ENCODE peak calls at places on chromosomes 12 and 14, in six cellular contexts. One of them, this sample, is unnamed.

GRCh38 chr14:99736600-99737371 is 52.7 kb downstream of the CYP46A1 start:
- DNase-seq in neuronal stem cell: no peak
- DNase-seq in H9: no peak
- DNase-seq in IMR-90: no peak
- DNase-seq in trophoblast cell: no peak
- DNase-seq in H1: no peak
- DNase-seq in this sample: no peak

GRCh38 chr14:66330916-66331315 is 155.3 kb upstream of the CCDC196 start:
- DNase-seq in neuronal stem cell: no peak
- DNase-seq in H9: no peak
- DNase-seq in IMR-90: no peak
- DNase-seq in trophoblast cell: no peak
- DNase-seq in H1: no peak
- DNase-seq in this sample: no peak

GRCh38 chr12:95733156-95733825 is 57.3 kb downstream of the NTN4 start:
- DNase-seq in neuronal stem cell: no peak
- DNase-seq in H9: no peak
- DNase-seq in IMR-90: peak; percentile 95
- DNase-seq in trophoblast cell: no peak
- DNase-seq in H1: no peak
- DNase-seq in this sample: peak; percentile 91

GRCh38 chr14:39967885-39968284 is 535.7 kb upstream of the FBXO33 start:
- DNase-seq in neuronal stem cell: no peak
- DNase-seq in H9: no peak
- DNase-seq in IMR-90: no peak
- DNase-seq in trophoblast cell: no peak
- DNase-seq in H1: no peak
- DNase-seq in this sample: no peak

GRCh38 chr14:20630340-20631022 is 11.0 kb downstream of the OR6S1 start:
- DNase-seq in neuronal stem cell: no peak
- DNase-seq in H9: peak; percentile 70
- DNase-seq in IMR-90: peak; percentile 58
- DNase-seq in trophoblast cell: peak; percentile 37
- DNase-seq in H1: peak; percentile 89
- DNase-seq in this sample: no peak

GRCh38 chr12:65208125-65208524 is 38.7 kb downstream of the LEMD3 start:
- DNase-seq in neuronal stem cell: no peak
- DNase-seq in H9: no peak
- DNase-seq in IMR-90: no peak
- DNase-seq in trophoblast cell: no peak
- DNase-seq in H1: no peak
- DNase-seq in this sample: no peak

GRCh38 chr12:122227341-122227740 is 1.5 kb upstream of the DIABLO start:
- DNase-seq in neuronal stem cell: no peak
- DNase-seq in H9: no peak
- DNase-seq in IMR-90: no peak
- DNase-seq in trophoblast cell: no peak
- DNase-seq in H1: no peak
- DNase-seq in this sample: no peak

GRCh38 chr12:98002887-98003493 is 512.4 kb upstream of the TMPO start:
- DNase-seq in neuronal stem cell: peak; percentile 59
- DNase-seq in H9: peak; percentile 73
- DNase-seq in IMR-90: peak; percentile 1
- DNase-seq in trophoblast cell: peak; percentile 18
- DNase-seq in H1: peak; percentile 75
- DNase-seq in this sample: peak; percentile 40

GRCh38 chr12:110754101-110754793 is 11.6 kb upstream of the PPP1CC start:
- DNase-seq in neuronal stem cell: no peak
- DNase-seq in H9: no peak
- DNase-seq in IMR-90: no peak
- DNase-seq in trophoblast cell: no peak
- DNase-seq in H1: no peak
- DNase-seq in this sample: no peak

GRCh38 chr12:86801439-86801838 is 545.2 kb upstream of the MGAT4C start:
- DNase-seq in neuronal stem cell: no peak
- DNase-seq in H9: no peak
- DNase-seq in IMR-90: no peak
- DNase-seq in trophoblast cell: no peak
- DNase-seq in H1: no peak
- DNase-seq in this sample: no peak

GRCh38 chr12:113990548-113991223 is 24.6 kb upstream of the RBM19 start:
- DNase-seq in neuronal stem cell: no peak
- DNase-seq in H9: peak; percentile 56
- DNase-seq in IMR-90: no peak
- DNase-seq in trophoblast cell: no peak
- DNase-seq in H1: no peak
- DNase-seq in this sample: no peak

GRCh38 chr14:104934380-104934733 is 9.7 kb downstream of the PLD4 start:
- DNase-seq in neuronal stem cell: no peak
- DNase-seq in H9: no peak
- DNase-seq in IMR-90: no peak
- DNase-seq in trophoblast cell: no peak
- DNase-seq in H1: no peak
- DNase-seq in this sample: no peak

GRCh38 chr12:120903382-120903817 is 758 bp downstream of the SPPL3 start:
- DNase-seq in neuronal stem cell: peak; percentile 18
- DNase-seq in H9: peak; percentile 51
- DNase-seq in IMR-90: peak; percentile 16
- DNase-seq in trophoblast cell: no peak
- DNase-seq in H1: peak; percentile 63
- DNase-seq in this sample: peak; percentile 36

GRCh38 chr14:102690509-102691286 is 86.6 kb upstream of the TRAF3 start:
- DNase-seq in neuronal stem cell: no peak
- DNase-seq in H9: no peak
- DNase-seq in IMR-90: no peak
- DNase-seq in trophoblast cell: no peak
- DNase-seq in H1: no peak
- DNase-seq in this sample: no peak

GRCh38 chr14:25049559-25050493 is at the start of gene STXBP6:
- DNase-seq in neuronal stem cell: peak; percentile 71
- DNase-seq in H9: peak; percentile 68
- DNase-seq in IMR-90: peak; percentile 65
- DNase-seq in trophoblast cell: no peak
- DNase-seq in H1: peak; percentile 82
- DNase-seq in this sample: peak; percentile 64

GRCh38 chr14:21454843-21455550 is 926 bp downstream of the CHD8 start:
- DNase-seq in neuronal stem cell: no peak
- DNase-seq in H9: no peak
- DNase-seq in IMR-90: peak; percentile 6
- DNase-seq in trophoblast cell: no peak
- DNase-seq in H1: no peak
- DNase-seq in this sample: peak; percentile 15

GRCh38 chr14:24190416-24190815 is 1.8 kb upstream of the IPO4 start:
- DNase-seq in neuronal stem cell: no peak
- DNase-seq in H9: no peak
- DNase-seq in IMR-90: no peak
- DNase-seq in trophoblast cell: no peak
- DNase-seq in H1: no peak
- DNase-seq in this sample: no peak

GRCh38 chr12:76450690-76451089 is 102.5 kb upstream of the BBS10 start:
- DNase-seq in neuronal stem cell: no peak
- DNase-seq in H9: no peak
- DNase-seq in IMR-90: peak; percentile 46
- DNase-seq in trophoblast cell: no peak
- DNase-seq in H1: no peak
- DNase-seq in this sample: peak; percentile 90

GRCh38 chr12:107411792-107412535 is 273.6 kb upstream of the PWP1 start:
- DNase-seq in neuronal stem cell: no peak
- DNase-seq in H9: no peak
- DNase-seq in IMR-90: peak; percentile 91
- DNase-seq in trophoblast cell: no peak
- DNase-seq in H1: no peak
- DNase-seq in this sample: peak; percentile 63

GRCh38 chr12:42143401-42144173 is 1.1 kb downstream of the GXYLT1 start:
- DNase-seq in neuronal stem cell: no peak
- DNase-seq in H9: no peak
- DNase-seq in IMR-90: peak; percentile 28
- DNase-seq in trophoblast cell: no peak
- DNase-seq in H1: no peak
- DNase-seq in this sample: peak; percentile 48

GRCh38 chr12:40325349-40325960 is 100.7 kb downstream of the LRRK2 start:
- DNase-seq in neuronal stem cell: no peak
- DNase-seq in H9: peak; percentile 44
- DNase-seq in IMR-90: peak; percentile 4
- DNase-seq in trophoblast cell: peak; percentile 10
- DNase-seq in H1: no peak
- DNase-seq in this sample: peak; percentile 14

GRCh38 chr12:66627988-66628317 is 50.9 kb downstream of the GRIP1 start:
- DNase-seq in neuronal stem cell: no peak
- DNase-seq in H9: no peak
- DNase-seq in IMR-90: no peak
- DNase-seq in trophoblast cell: no peak
- DNase-seq in H1: no peak
- DNase-seq in this sample: no peak

GRCh38 chr12:117064596-117064995 is 34.6 kb downstream of the TESC start:
- DNase-seq in neuronal stem cell: no peak
- DNase-seq in H9: no peak
- DNase-seq in IMR-90: no peak
- DNase-seq in trophoblast cell: no peak
- DNase-seq in H1: no peak
- DNase-seq in this sample: no peak

GRCh38 chr12:57124259-57124877 is 3.9 kb upstream of the LRP1 start:
- DNase-seq in neuronal stem cell: peak; percentile 69
- DNase-seq in H9: peak; percentile 84
- DNase-seq in IMR-90: peak; percentile 69
- DNase-seq in trophoblast cell: peak; percentile 75
- DNase-seq in H1: peak; percentile 89
- DNase-seq in this sample: peak; percentile 77

GRCh38 chr14:69685716-69686115 is 74.3 kb downstream of the SUSD6 start:
- DNase-seq in neuronal stem cell: no peak
- DNase-seq in H9: no peak
- DNase-seq in IMR-90: peak; percentile 58
- DNase-seq in trophoblast cell: no peak
- DNase-seq in H1: no peak
- DNase-seq in this sample: no peak

GRCh38 chr12:29287622-29288021 is 93.3 kb downstream of the ERGIC2 start:
- DNase-seq in neuronal stem cell: peak; percentile 2
- DNase-seq in H9: no peak
- DNase-seq in IMR-90: no peak
- DNase-seq in trophoblast cell: no peak
- DNase-seq in H1: no peak
- DNase-seq in this sample: no peak

GRCh38 chr12:110874781-110875180 is 28.0 kb downstream of the CCDC63 start:
- DNase-seq in neuronal stem cell: no peak
- DNase-seq in H9: no peak
- DNase-seq in IMR-90: no peak
- DNase-seq in trophoblast cell: no peak
- DNase-seq in H1: no peak
- DNase-seq in this sample: no peak

DNA sequence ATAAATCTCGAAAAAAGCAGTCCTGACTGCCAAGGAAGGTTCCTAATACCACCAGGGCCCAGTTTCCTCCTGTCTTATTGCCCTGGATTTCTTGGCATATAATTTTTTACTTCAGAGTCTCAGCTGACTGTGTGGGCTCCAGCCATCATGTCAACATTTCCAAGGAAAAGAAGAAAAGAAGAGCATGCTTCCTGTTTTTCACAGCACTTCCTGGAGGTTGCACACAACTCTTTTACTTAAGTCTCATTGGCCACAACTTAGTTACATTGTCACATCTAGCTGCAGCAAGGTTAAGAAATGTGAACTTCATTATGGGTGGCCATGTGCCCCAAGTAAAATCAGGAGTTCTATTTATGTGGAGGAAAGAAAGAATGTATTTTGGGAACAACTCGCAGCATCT is 24.3 kb downstream of the DACT1 start:
- DNase-seq in neuronal stem cell: no peak
- DNase-seq in H9: no peak
- DNase-seq in IMR-90: no peak
- DNase-seq in trophoblast cell: no peak
- DNase-seq in H1: no peak
- DNase-seq in this sample: no peak
- H4K91ac ChIP-seq in neuronal stem cell: no peak overlapping the region
- H4K91ac ChIP-seq in H9: no peak overlapping the region
- H4K91ac ChIP-seq in IMR-90: no peak overlapping the region
- H4K91ac ChIP-seq in trophoblast cell: no peak overlapping the region
- H4K91ac ChIP-seq in H1: no peak overlapping the region
- H4K91ac ChIP-seq in this sample: no peak overlapping the region

DNA sequence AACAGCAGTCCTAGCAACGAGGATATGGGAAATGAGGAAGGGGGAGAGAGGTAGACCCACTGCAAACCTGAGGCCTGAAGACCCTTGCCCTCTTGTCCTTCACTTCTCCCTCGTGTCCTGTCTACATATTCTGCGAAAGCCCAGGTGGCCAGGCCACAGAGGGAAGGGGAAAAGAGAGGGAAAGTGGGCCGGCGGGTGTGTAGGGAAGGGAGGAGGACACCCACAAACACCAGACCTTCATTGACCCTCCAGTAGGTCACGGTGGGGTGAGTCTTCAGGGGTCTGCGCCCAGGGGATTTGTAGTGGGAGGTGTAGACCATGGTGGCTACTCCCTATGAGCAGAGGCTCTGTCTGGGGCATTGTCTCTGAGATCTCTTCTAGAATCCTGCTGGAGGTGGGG is 3.8 kb downstream of the FAIM2 start:
- DNase-seq in neuronal stem cell: no peak
- DNase-seq in H9: no peak
- DNase-seq in IMR-90: no peak
- DNase-seq in trophoblast cell: no peak
- DNase-seq in H1: no peak
- DNase-seq in this sample: no peak
- H3K23ac ChIP-seq in neuronal stem cell: no peak overlapping the region
- H3K23ac ChIP-seq in H9: no peak overlapping the region
- H3K23ac ChIP-seq in IMR-90: no peak overlapping the region
- H3K23ac ChIP-seq in trophoblast cell: no peak overlapping the region
- H3K23ac ChIP-seq in H1: no peak overlapping the region
- H3K23ac ChIP-seq in this sample: no peak overlapping the region

DNA sequence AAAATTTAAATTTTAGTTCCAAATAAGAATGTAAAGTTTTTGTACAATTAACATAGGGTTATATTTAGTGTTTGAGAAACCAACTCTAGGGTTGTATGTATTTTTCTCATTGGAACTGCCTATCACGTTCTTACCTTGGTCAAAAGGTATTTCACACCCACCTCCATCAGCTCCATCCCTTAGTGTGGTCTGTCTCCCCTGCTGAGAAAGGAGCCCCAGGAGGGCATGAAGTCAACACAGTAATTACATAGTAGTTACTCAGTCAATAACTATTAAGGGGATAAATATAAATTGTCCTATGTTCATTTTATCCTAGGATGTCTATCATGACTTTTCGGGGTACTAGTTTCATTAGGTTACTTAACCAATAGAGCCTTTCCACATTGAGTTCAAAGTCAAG is 106.3 kb downstream of the AKAP6 start:
- DNase-seq in neuronal stem cell: no peak
- DNase-seq in H9: no peak
- DNase-seq in IMR-90: no peak
- DNase-seq in trophoblast cell: no peak
- DNase-seq in H1: no peak
- DNase-seq in this sample: no peak
- H4K91ac ChIP-seq in neuronal stem cell: no peak overlapping the region
- H4K91ac ChIP-seq in H9: no peak overlapping the region
- H4K91ac ChIP-seq in IMR-90: no peak overlapping the region
- H4K91ac ChIP-seq in trophoblast cell: no peak overlapping the region
- H4K91ac ChIP-seq in H1: no peak overlapping the region
- H4K91ac ChIP-seq in this sample: no peak overlapping the region

DNA sequence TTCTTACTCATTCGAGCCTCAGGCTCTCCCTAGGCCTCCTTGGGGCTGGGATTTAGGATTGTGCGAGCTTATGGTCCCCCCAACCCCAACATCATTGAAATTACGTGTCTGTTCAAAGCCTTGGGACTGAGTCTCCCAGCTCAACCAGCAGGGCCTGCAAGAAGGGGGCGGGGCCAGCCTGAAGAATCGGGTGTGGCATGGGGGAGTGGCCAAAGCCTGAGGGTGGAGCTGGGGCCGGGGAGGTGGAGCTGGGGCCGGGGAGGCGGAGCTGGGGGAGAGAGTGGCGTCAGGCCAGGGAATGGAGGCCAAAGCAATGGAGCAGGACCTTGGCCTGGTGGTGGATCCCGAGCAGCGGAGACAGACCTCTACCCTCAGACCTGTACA is 24.3 kb upstream of the HSPB8 start:
- DNase-seq in neuronal stem cell: peak; percentile 56
- DNase-seq in H9: peak; percentile 97
- DNase-seq in IMR-90: no peak
- DNase-seq in trophoblast cell: peak; percentile 47
- DNase-seq in H1: peak; percentile 98
- DNase-seq in this sample: peak; percentile 33
- H3K23ac ChIP-seq in neuronal stem cell: no peak overlapping the region
- H3K23ac ChIP-seq in H9: no peak overlapping the region
- H3K23ac ChIP-seq in IMR-90: no peak overlapping the region
- H3K23ac ChIP-seq in trophoblast cell: no peak overlapping the region
- H3K23ac ChIP-seq in H1: no peak overlapping the region
- H3K23ac ChIP-seq in this sample: no peak overlapping the region